ENCODE peak calls at places on chromosomes 2 and 18, in four cellular contexts. M is ovary, D is uterus, E is GM12891. G is an unnamed sample.

GRCh38 chr2:3637311-3637675 is 20.7 kb upstream of the ALLC start:
- DNase-seq in M (no peak), D (no peak), E (no peak), G (no peak)

GRCh38 chr2:238267341-238267710 is 21.1 kb downstream of the PER2 start:
- DNase-seq in M (no peak), D (no peak), E (no peak), G (no peak)

GRCh38 chr2:74292752-74293151 is 50.5 kb downstream of the SLC4A5 start:
- DNase-seq in M (no peak), D (no peak), E (no peak), G (no peak)

GRCh38 chr2:145027073-145027459 is 507.1 kb upstream of the ZEB2 start:
- DNase-seq in M (no peak), D (no peak), E (no peak), G (no peak)

GRCh38 chr2:2701176-2701781 is 370.2 kb upstream of the MYT1L start:
- DNase-seq in M (no peak), D (no peak), E (no peak), G (no peak)

GRCh38 chr2:20212871-20213503 is 11.9 kb downstream of the SDC1 start:
- DNase-seq in M (peak; percentile 55), D (no peak), E (no peak), G (no peak)

GRCh38 chr2:102335871-102336366 is 19.7 kb upstream of the IL18R1 start:
- DNase-seq in M (no peak), D (no peak), E (no peak), G (peak; percentile 93)

GRCh38 chr2:37005118-37005868 is 39.0 kb upstream of the STRN start:
- DNase-seq in M (no peak), D (no peak), E (peak; percentile 4), G (peak; percentile 56)

GRCh38 chr2:73931531-73932500 is 5.1 kb downstream of the DGUOK start:
- DNase-seq in M (no peak), D (no peak), E (no peak), G (peak; percentile 29)

GRCh38 chr2:158192515-158193234 is 91.0 kb downstream of the UPP2 start:
- DNase-seq in M (no peak), D (no peak), E (no peak), G (no peak)

GRCh38 chr2:237122214-237122666 is 36.6 kb downstream of the COPS8 start:
- DNase-seq in M (peak; percentile 51), D (peak; percentile 72), E (peak; percentile 24), G (peak; percentile 53)

GRCh38 chr2:121052023-121052422 is 233.0 kb downstream of the TFCP2L1 start:
- DNase-seq in M (no peak), D (no peak), E (no peak), G (no peak)

GRCh38 chr2:30298302-30298701 is 67.0 kb downstream of the LBH start:
- DNase-seq in M (no peak), D (no peak), E (peak; percentile 35), G (no peak)

GRCh38 chr2:73290049-73290839 is 3.1 kb downstream of the EGR4 start:
- DNase-seq in M (no peak), D (no peak), E (no peak), G (peak; percentile 46)

GRCh38 chr2:153864022-153864421 is 7.7 kb upstream of the GALNT13 start:
- DNase-seq in M (no peak), D (no peak), E (no peak), G (no peak)

GRCh38 chr2:88739985-88740600 is 48.6 kb downstream of the RPIA start:
- DNase-seq in M (no peak), D (peak; percentile 46), E (peak; percentile 49), G (peak; percentile 89)

GRCh38 chr2:208392300-208392699 is 14.3 kb upstream of the PTH2R start:
- DNase-seq in M (no peak), D (no peak), E (no peak), G (no peak)

GRCh38 chr2:121237980-121238665 is 46.9 kb downstream of the TFCP2L1 start:
- DNase-seq in M (no peak), D (no peak), E (no peak), G (no peak)

GRCh38 chr18:34942276-34942675 is 98.9 kb upstream of the MAPRE2 start:
- DNase-seq in M (no peak), D (no peak), E (no peak), G (no peak)

GRCh38 chr2:171316220-171316619 is 117.6 kb downstream of the METTL8 start:
- DNase-seq in M (no peak), D (no peak), E (no peak), G (no peak)

GRCh38 chr2:171319164-171319810 is 114.5 kb downstream of the METTL8 start:
- DNase-seq in M (no peak), D (no peak), E (no peak), G (no peak)

GRCh38 chr2:171318463-171318934 is 115.3 kb downstream of the METTL8 start:
- DNase-seq in M (no peak), D (no peak), E (no peak), G (no peak)

GRCh38 chr2:171316755-171317337 is 116.9 kb downstream of the METTL8 start:
- DNase-seq in M (no peak), D (no peak), E (no peak), G (no peak)

GRCh38 chr2:171317492-171318125 is 116.2 kb downstream of the METTL8 start:
- DNase-seq in M (no peak), D (no peak), E (no peak), G (no peak)
- TF ChIP-seq POLR2A in M (no peak), D (no peak), E (peak; percentile 81), G (no peak)

GRCh38 chr2:85666937-85667336 is 1.1 kb downstream of the SFTPB start:
- DNase-seq in M (no peak), D (no peak), E (no peak), G (no peak)
- TF ChIP-seq POLR2A in M (no peak), D (no peak), E (no peak), G (no peak)

GRCh38 chr2:10120938-10121574 is 1.5 kb upstream of the RRM2 start:
- DNase-seq in M (no peak), D (no peak), E (no peak), G (peak; percentile 70)

GRCh38 chr2:10122500-10123280 is at the start of gene RRM2:
- DNase-seq in M (peak; percentile 90), D (peak; percentile 89), E (peak; percentile 89), G (peak; percentile 96)

GRCh38 chr2:10119601-10120157 is 2.9 kb upstream of the RRM2 start:
- DNase-seq in M (no peak), D (no peak), E (no peak), G (no peak)

GRCh38 chr2:10119027-10119325 is 3.6 kb upstream of the RRM2 start:
- DNase-seq in M (no peak), D (no peak), E (no peak), G (no peak)

GRCh38 chr2:10120158-10120937 is 2.2 kb upstream of the RRM2 start:
- DNase-seq in M (peak; percentile 85), D (peak; percentile 87), E (peak; percentile 81), G (peak; percentile 95)
- TF ChIP-seq POLR2A in M (no peak), D (peak; percentile 19), E (peak; percentile 78), G (peak; percentile 89)

GRCh38 chr2:99488999-99489757 is 639 bp downstream of the REV1 start:
- DNase-seq in M (peak; percentile 61), D (peak; percentile 62), E (peak; percentile 39), G (peak; percentile 83)
- TF ChIP-seq POLR2A in M (no peak), D (peak; percentile 5), E (no peak), G (peak; percentile 43)

DNA sequence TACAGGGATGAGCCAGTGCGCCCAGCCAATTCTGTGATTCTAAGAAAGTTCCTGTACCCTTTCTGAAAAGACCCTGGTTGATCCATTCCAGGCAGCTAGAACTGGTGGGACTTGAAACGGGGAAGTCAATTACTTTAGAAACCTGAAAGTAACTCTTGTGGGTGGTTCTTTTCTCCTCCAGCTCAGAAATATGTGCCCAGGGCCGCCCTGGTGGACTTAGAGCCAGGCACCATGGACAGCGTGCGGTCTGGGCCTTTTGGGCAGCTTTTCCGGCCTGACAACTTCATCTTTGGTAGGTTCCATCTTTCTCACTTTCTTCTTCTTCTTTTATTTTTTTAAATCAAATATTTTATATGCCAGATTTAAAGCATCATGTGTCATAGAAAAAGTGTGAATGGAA is 2.7 kb downstream of the TUBB6 start:
- DNase-seq in M (no peak), D (no peak), E (no peak), G (no peak)
- TF ChIP-seq POLR2A in M (no peak), D (no peak), E (no peak), G (no peak)

DNA sequence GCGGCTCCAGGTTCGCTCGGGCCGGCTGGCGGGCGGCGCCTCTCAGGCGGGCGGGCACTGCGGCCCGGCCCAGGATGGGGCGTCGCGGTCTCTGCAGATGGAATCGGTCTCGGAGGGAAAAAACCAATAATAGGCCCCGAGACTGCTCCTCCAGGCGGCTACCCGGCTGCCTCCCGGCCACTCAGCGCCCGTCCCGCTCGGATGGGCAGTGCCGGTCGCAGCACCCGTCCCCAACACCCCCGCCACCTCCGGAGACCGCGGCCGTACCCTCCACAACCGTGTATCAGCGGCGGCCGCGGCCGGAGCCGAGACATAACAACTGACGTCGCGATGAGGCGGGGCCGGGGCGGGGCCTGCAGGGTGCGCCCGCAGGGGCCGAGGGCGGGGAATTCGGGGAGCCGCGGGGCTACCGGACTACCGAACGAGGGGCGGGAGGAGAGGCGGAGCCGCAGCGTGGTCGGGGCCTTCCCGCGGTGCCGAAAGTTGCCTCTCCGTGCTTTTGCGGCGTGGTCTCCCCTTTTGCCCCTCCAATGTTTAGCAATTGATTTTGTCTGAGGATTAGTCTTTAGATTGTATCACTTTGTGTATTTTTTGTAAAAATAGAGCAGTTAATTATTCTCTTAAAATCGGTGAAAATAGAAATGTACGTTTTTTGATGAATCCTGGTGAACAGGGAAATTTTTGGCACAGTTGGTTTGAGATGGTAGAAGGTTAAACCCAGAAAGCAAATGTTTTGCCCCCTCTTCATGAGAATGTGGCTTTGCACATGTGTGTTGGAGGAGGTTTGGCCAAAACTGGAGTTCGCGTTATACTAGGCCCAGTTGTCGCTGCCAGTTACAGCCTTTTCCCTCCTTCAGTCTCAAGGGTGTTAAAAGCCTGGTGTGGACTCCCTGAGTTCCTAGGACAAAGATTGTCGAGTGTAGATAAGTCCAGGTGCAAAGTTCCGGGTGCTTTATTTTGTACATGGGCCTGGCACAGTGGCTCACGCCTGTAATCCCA is at the start of gene RNF103:
- DNase-seq in M (peak; percentile 96), D (peak; percentile 97), E (peak; percentile 81), G (peak; percentile 93)
- TF ChIP-seq POLR2A in M (peak; percentile 97), D (peak; percentile 100), E (peak; percentile 63), G (peak; percentile 93)

DNA sequence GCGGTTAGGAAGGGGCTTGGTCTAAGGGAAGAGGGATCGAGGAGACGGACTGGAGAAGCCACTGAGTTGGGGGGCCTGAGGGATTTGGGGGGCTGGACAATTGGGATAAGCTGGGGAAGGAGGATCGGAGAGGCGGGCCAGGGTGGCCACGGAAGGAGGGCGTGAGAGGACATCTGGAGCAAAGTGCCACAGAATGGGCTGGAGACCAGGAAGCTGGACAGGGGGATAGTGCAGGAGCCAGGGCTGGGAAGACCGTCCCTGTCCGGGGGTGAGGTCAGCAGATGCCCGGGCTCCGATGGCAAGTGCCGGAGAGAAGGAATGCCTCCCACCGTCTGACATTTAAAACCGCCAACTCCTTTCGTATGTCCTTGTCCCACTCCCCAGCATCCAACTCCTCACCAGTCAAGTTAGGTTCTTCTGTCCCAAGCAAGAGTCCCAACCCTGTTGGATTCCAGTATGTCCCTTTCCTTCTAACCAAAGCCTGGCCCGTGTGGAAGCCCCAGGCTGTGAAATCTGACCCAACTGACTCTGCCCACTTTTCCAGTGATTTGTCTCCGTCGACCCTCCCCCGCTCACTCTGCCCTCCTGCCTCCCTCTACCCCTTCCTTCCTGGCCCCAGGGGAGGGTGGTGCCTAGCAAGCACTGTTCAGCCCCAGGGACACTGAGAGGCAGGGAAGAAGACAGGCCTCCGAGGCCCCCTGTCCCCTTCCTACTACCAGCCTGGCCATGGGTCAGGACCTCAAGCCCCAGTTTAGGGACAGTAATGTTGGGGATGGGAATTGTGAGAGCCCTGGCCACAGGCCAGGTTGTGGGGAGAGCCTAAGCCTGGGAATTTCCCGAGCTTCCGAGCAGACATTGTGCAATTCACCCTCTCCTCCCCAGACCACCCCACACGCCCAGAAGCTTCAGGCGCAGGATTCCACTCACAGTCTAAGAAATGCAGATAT is 31.5 kb upstream of the TMBIM1 start:
- DNase-seq in M (peak; percentile 51), D (peak; percentile 48), E (no peak), G (no peak)
- TF ChIP-seq POLR2A in M (no peak), D (no peak), E (no peak), G (no peak)

GRCh38 chr18:59927246-59927825 is 27.5 kb downstream of the PMAIP1 start:
- DNase-seq in M (no peak), D (no peak), E (no peak), G (peak; percentile 76)
- TF ChIP-seq POLR2A in M (no peak), D (no peak), E (peak; percentile 40), G (no peak)